ENCODE peak calls at places on chromosomes 13 and 19, in nine cellular contexts. D is CD8-positive, alpha-beta T cell; Y is H9; P is foreskin keratinocyte; J is colonic mucosa; G is AG09319; E is CD4-positive, alpha-beta T cell; W is HCT116; R is bronchial epithelial cell. A is an unnamed sample.

GRCh38 chr13:45299194-45299593 is 41.8 kb downstream of the TPT1 start:
- DNase-seq in D (no peak), Y (no peak), P (no peak), J (no peak), G (no peak), E (no peak), W (no peak), R (no peak), A (no peak)

GRCh38 chr19:14114439-14114838 is 3.1 kb downstream of the PRKACA start:
- DNase-seq in D (no peak), Y (no peak), P (no peak), J (no peak), G (no peak), E (no peak), W (no peak), R (no peak), A (no peak)

GRCh38 chr19:10543059-10543419 is 665 bp upstream of the ATG4D start:
- DNase-seq in D (no peak), Y (no peak), P (no peak), J (no peak), G (no peak), E (no peak), W (no peak), R (no peak), A (no peak)

GRCh38 chr13:48949566-48950506 is 25.9 kb upstream of the FNDC3A start:
- DNase-seq in D (no peak), Y (no peak), P (no peak), J (no peak), G (no peak), E (no peak), W (no peak), R (no peak), A (no peak)

GRCh38 chr19:47615230-47615629 is 6.3 kb downstream of the BICRA start:
- DNase-seq in D (no peak), Y (no peak), P (no peak), J (no peak), G (no peak), E (no peak), W (no peak), R (no peak), A (no peak)

GRCh38 chr19:55067869-55068268 is 4.9 kb upstream of the RDH13 start:
- DNase-seq in D (no peak), Y (no peak), P (no peak), J (no peak), G (no peak), E (no peak), W (no peak), R (no peak), A (no peak)

GRCh38 chr19:46311444-46311843 is 14.6 kb downstream of the HIF3A start:
- DNase-seq in D (no peak), Y (no peak), P (no peak), J (no peak), G (no peak), E (no peak), W (no peak), R (no peak), A (no peak)

GRCh38 chr19:3345850-3346460 is 20.4 kb upstream of the NFIC start:
- DNase-seq in D (no peak), Y (no peak), P (no peak), J (no peak), G (no peak), E (no peak), W (no peak), R (no peak), A (no peak)

GRCh38 chr19:17095141-17095919 is 19.8 kb downstream of the MYO9B start:
- DNase-seq in D (no peak), Y (no peak), P (no peak), J (peak; percentile 34), G (no peak), E (no peak), W (no peak), R (no peak), A (no peak)

GRCh38 chr13:30696278-30697176 is 38.8 kb upstream of the ALOX5AP start:
- DNase-seq in D (no peak), Y (peak; percentile 47), P (no peak), J (peak; percentile 41), G (no peak), E (no peak), W (no peak), R (no peak), A (no peak)

GRCh38 chr13:73970413-73971055 is 163.7 kb downstream of the KLF12 start:
- DNase-seq in D (no peak), Y (no peak), P (no peak), J (no peak), G (no peak), E (no peak), W (no peak), R (no peak), A (no peak)

GRCh38 chr19:43616306-43616705 is 3.1 kb downstream of the ZNF428 start:
- DNase-seq in D (no peak), Y (no peak), P (no peak), J (no peak), G (no peak), E (no peak), W (no peak), R (no peak), A (no peak)

GRCh38 chr19:31586282-31586681 is 237.0 kb upstream of the TSHZ3 start:
- DNase-seq in D (no peak), Y (no peak), P (no peak), J (no peak), G (no peak), E (no peak), W (no peak), R (no peak), A (no peak)

GRCh38 chr13:30410705-30411125 is 11.6 kb upstream of the UBE2L5 start:
- DNase-seq in D (no peak), Y (no peak), P (no peak), J (no peak), G (no peak), E (no peak), W (no peak), R (no peak), A (no peak)

GRCh38 chr19:5961969-5962945 is 15.7 kb downstream of the RANBP3 start:
- DNase-seq in D (peak; percentile 93), Y (no peak), P (no peak), J (peak; percentile 79), G (no peak), E (peak; percentile 76), W (no peak), R (peak; percentile 63), A (peak; percentile 58)

GRCh38 chr13:48838193-48839000 is 137.3 kb upstream of the FNDC3A start:
- DNase-seq in D (no peak), Y (no peak), P (no peak), J (no peak), G (no peak), E (no peak), W (no peak), R (no peak), A (no peak)

GRCh38 chr19:57664269-57665127 is 4.2 kb upstream of the ZSCAN4 start:
- DNase-seq in D (no peak), Y (peak; percentile 67), P (no peak), J (peak; percentile 47), G (no peak), E (peak; percentile 34), W (no peak), R (no peak), A (no peak)

GRCh38 chr19:42091300-42092266 is 15.6 kb downstream of the ZNF574 start:
- DNase-seq in D (no peak), Y (no peak), P (peak; percentile 52), J (peak; percentile 54), G (no peak), E (no peak), W (no peak), R (peak; percentile 68), A (no peak)

GRCh38 chr19:35714601-35715354 is 3.0 kb upstream of the KMT2B start:
- DNase-seq in D (no peak), Y (peak; percentile 66), P (no peak), J (no peak), G (no peak), E (no peak), W (no peak), R (no peak), A (no peak)

GRCh38 chr19:8491574-8491973 is 10.9 kb downstream of the PRAM1 start:
- DNase-seq in D (peak; percentile 3), Y (peak; percentile 66), P (no peak), J (no peak), G (no peak), E (no peak), W (no peak), R (no peak), A (no peak)
- TF ChIP-seq CTCF in D (no peak), Y (peak; percentile 50), P (no peak), J (no peak), G (no peak), E (no peak), W (no peak), R (no peak), A (no peak)

GRCh38 chr19:572140-572890 is at the start of gene BSG:
- DNase-seq in D (peak; percentile 99), Y (peak; percentile 98), P (peak; percentile 94), J (peak; percentile 99), G (peak; percentile 93), E (peak; percentile 98), W (peak; percentile 94), R (peak; percentile 90), A (peak; percentile 99)
- TF ChIP-seq CTCF in D (no peak), Y (no peak), P (no peak), J (no peak), G (no peak), E (no peak), W (no peak), R (no peak), A (no peak)

GRCh38 chr13:20514866-20515265 is 10.8 kb downstream of the CRYL1 start:
- DNase-seq in D (no peak), Y (no peak), P (no peak), J (no peak), G (no peak), E (no peak), W (no peak), R (no peak), A (no peak)

GRCh38 chr13:20506676-20507075 is 19.0 kb downstream of the CRYL1 start:
- DNase-seq in D (no peak), Y (no peak), P (no peak), J (no peak), G (no peak), E (no peak), W (no peak), R (no peak), A (no peak)

DNA sequence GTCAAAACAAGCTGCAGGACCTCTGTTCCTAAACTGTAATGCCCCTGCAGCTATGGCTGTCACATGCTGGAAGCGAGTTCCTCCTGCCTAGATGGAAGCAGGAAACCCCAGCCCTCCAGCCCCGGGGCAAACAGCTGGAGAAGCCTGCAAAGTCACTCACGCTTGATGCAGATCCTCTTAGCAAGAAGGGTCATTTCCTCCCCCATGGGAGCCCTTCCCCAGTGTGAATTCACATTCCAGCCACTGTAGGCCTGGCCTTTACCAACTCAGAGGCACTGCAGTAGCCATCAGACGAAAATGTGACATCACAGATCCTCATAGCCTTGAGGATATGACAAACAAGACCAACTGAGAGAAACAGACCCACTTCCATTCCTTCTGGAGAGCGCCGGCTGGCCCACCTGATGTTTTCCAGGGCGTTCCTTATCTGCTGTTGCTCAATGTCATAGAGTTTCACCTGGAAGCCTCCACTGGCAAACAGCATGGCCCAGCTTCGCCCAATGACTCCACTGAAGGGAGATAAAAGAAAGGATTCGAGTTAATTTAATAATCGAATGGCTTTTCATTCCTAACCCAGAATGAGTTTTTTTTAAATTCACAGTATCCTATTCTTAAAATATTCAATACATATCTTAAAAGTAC is 13.5 kb downstream of the CRYL1 start:
- DNase-seq in D (no peak), Y (peak; percentile 83), P (no peak), J (no peak), G (no peak), E (no peak), W (no peak), R (no peak), A (no peak)
- TF ChIP-seq CTCF in D (no peak), Y (peak; percentile 34), P (no peak), J (no peak), G (no peak), E (no peak), W (no peak), R (no peak), A (no peak)

GRCh38 chr13:109605846-109606245 is 180.5 kb downstream of the IRS2 start:
- DNase-seq in D (no peak), Y (no peak), P (no peak), J (no peak), G (peak; percentile 5), E (no peak), W (no peak), R (no peak), A (no peak)
- TF ChIP-seq CTCF in D (no peak), Y (no peak), P (no peak), J (no peak), G (no peak), E (no peak), W (no peak), R (no peak), A (no peak)

A was measured in natural killer cell.